ENCODE peak calls at places on chromosome 5, in ten cellular contexts. X, Q, L, P, U, M, Y, B, T and Z are unnamed samples.

GRCh38 chr5:130270786-130271185 is 366.5 kb downstream of the CHSY3 start:
- DNase-seq in U (no peak), Q (no peak), Y (no peak), L (no peak), M (no peak), X (no peak), T (no peak), P (no peak), B (no peak), Z (no peak)

GRCh38 chr5:172713113-172713808 is 57.7 kb downstream of the DUSP1 start:
- DNase-seq in U (peak; percentile 84), M (peak; percentile 79), T (no peak), B (peak; percentile 43), L (peak; percentile 75), Y (no peak), Q (peak; percentile 38), X (peak; percentile 94), P (peak; percentile 62), Z (peak; percentile 62)

GRCh38 chr5:147455321-147455720 is 54.5 kb downstream of the DPYSL3 start:
- DNase-seq in Y (no peak), U (no peak), M (no peak), X (no peak), P (no peak), T (no peak), Q (no peak), B (no peak), L (peak; percentile 87), Z (no peak)

GRCh38 chr5:171826132-171826531 is 40.5 kb downstream of the SMIM23 start:
- DNase-seq in Q (no peak), T (no peak), M (no peak), B (no peak), Y (no peak), P (no peak), U (no peak), X (no peak), L (no peak), Z (no peak)

GRCh38 chr5:56012281-56012963 is 17.7 kb upstream of the IL6ST start:
- DNase-seq in B (no peak), T (no peak), M (no peak), L (no peak), Y (no peak), Q (no peak), U (no peak), X (no peak), P (no peak), Z (peak; percentile 54)

GRCh38 chr5:57598756-57599155 is 116.1 kb upstream of the ACTBL2 start:
- DNase-seq in Y (no peak), P (peak; percentile 10), U (no peak), X (no peak), L (no peak), M (no peak), B (no peak), T (no peak), Q (peak; percentile 69), Z (no peak)

GRCh38 chr5:84287964-84288363 is 96.7 kb downstream of the EDIL3 start:
- DNase-seq in T (no peak), Y (no peak), X (no peak), P (peak; percentile 9), B (no peak), U (no peak), L (no peak), Q (peak; percentile 36), M (no peak), Z (no peak)

GRCh38 chr5:168136340-168136739 is 155.1 kb upstream of the WWC1 start:
- DNase-seq in B (no peak), M (no peak), Y (no peak), X (no peak), L (no peak), T (no peak), Q (no peak), U (no peak), P (no peak), Z (peak; percentile 84)

GRCh38 chr5:113900831-113901230 is 387.3 kb downstream of the YTHDC2 start:
- DNase-seq in P (no peak), M (no peak), T (no peak), B (no peak), X (no peak), L (no peak), Y (no peak), Q (no peak), U (no peak), Z (no peak)

GRCh38 chr5:54551906-54552305 is 34.3 kb downstream of the SNX18 start:
- DNase-seq in B (no peak), U (no peak), Y (no peak), T (no peak), M (no peak), Q (no peak), X (no peak), P (no peak), L (no peak), Z (no peak)

GRCh38 chr5:53480474-53481353 is at the start of gene FST:
- DNase-seq in Y (no peak), U (peak; percentile 35), Q (peak; percentile 29), B (no peak), X (peak; percentile 86), P (peak; percentile 25), L (no peak), M (no peak), T (no peak), Z (peak; percentile 25)

GRCh38 chr5:143946821-143947220 is 134.9 kb downstream of the HMHB1 start:
- DNase-seq in B (no peak), Q (no peak), L (no peak), P (no peak), U (no peak), M (no peak), Y (no peak), X (no peak), T (no peak), Z (no peak)

GRCh38 chr5:39543335-39543734 is 118.6 kb upstream of the DAB2 start:
- DNase-seq in M (no peak), Y (no peak), T (no peak), L (no peak), P (no peak), B (no peak), X (no peak), Q (no peak), U (no peak), Z (no peak)

GRCh38 chr5:151240891-151241290 is 12.1 kb upstream of the GM2A start:
- DNase-seq in Y (no peak), Q (no peak), P (no peak), X (no peak), B (no peak), M (no peak), T (no peak), U (no peak), L (no peak), Z (no peak)

DNA sequence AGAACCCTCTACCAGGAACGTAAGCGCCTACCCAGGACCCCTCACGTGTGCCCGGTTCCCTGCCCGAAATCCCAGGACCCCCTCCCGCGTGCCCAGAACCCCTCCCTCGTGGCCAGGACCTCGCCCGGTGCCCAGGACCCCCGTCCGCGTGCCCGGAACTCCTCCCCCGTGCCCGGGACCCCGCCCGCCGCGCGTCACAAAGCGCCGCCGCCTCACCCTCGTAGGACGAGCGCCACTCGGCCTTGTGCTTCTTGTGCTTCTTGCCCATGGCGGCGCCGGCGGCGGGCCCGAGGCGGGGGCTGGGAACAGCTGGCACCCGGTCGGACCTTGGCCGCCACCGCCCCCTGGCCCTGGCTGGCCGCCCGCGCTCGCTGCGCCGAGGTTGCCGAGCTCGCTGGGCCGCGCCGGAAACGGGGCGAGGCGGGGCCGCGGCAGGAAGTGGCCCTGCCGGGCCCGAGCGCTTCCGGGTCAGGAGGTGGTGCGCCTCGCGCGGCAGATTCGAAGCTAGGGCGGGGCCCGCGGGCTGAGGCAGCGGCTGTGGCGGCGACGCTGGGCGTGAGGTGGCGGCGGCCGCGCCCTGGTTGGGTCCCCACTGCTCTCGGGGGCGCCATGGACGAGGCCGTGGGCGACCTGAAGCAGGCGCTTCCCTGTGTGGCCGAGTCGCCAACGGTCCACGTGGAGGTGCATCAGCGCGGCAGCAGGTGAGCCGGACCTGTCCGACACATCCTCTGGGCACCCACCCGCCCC is at the start of the genes BRD9 and TRIP13:
- DNase-seq in Q (peak; percentile 99), X (peak; percentile 96), M (peak; percentile 96), P (peak; percentile 94), T (peak; percentile 72), B (peak; percentile 74), U (peak; percentile 89), Y (peak; percentile 30), L (peak; percentile 88), Z (peak; percentile 85)
- TF ChIP-seq POLR2A in Q (peak; percentile 86), X (no peak), M (peak; percentile 43), P (peak; percentile 40), T (no peak), B (peak; percentile 17), U (peak; percentile 51), Y (peak; percentile 46), L (no peak), Z (no peak)

GRCh38 chr5:61290815-61291214 is 41.2 kb upstream of the ZSWIM6 start:
- DNase-seq in L (peak; percentile 73), M (no peak), X (no peak), Y (no peak), B (peak; percentile 50), P (no peak), T (no peak), U (no peak), Q (no peak), Z (no peak)
- TF ChIP-seq POLR2A in L (no peak), M (no peak), X (no peak), Y (no peak), B (no peak), P (no peak), T (no peak), U (no peak), Q (no peak), Z (no peak)

GRCh38 chr5:177116631-177117373 is 16.8 kb upstream of the NSD1 start:
- DNase-seq in L (peak; percentile 96), M (peak; percentile 88), Q (no peak), T (peak; percentile 87), B (peak; percentile 78), P (no peak), U (peak; percentile 94), Y (no peak), X (peak; percentile 97), Z (peak; percentile 89)
- TF ChIP-seq POLR2A in L (no peak), M (no peak), Q (no peak), T (no peak), B (no peak), P (no peak), U (no peak), Y (no peak), X (no peak), Z (no peak)

DNA sequence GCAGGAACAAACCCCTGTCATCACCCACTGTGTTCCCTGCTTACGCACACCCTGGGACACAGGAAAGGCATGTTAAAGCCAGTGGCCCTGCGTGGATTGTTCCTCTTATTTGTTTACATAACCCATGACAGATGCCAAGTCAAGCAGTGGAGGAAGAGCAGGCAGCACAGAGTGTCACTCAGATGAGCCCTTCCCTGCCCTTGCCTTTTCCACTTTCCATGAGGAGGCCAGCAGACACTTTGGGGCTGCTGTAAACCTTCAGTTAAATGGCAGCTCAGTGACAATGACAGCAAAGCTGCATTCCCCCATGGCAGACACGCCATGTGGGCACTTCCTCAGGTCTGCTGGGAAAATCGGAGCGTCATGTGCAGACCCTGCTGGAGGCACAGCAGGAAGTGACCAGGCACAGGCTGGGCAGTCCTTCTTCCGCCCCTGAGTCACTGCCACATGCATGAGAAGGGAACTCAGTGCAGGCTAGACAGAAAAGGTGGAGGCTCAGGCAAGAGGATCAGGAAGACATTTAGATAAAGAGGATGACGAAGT is 216.8 kb upstream of the PIK3R1 start:
- DNase-seq in Y (peak; percentile 5), T (peak; percentile 54), P (no peak), L (peak; percentile 81), M (peak; percentile 64), X (peak; percentile 94), U (no peak), B (peak; percentile 83), Q (peak; percentile 87), Z (no peak)
- TF ChIP-seq POLR2A in Y (no peak), T (no peak), P (no peak), L (no peak), M (no peak), X (no peak), U (no peak), B (no peak), Q (peak; percentile 37), Z (no peak)